ENCODE peak calls at places on chromosome 20, in eight cellular contexts. E is stimulated activated CD8-positive, alpha-beta memory T cell treated with anti-CD3 and anti-CD28 coated beads, Interleukin-4, amount 100 ng/mL, for 24 hours; Y is HL-60; U is stimulated activated naive CD8-positive, alpha-beta T cell treated with anti-CD3 and anti-CD28 coated beads, Interleukin-15, Interleukin-2, amounts not matched to agents 100 U/mL and 50 U/mL, for 24 hours; I is RWPE1; V is WTC11; L is activated CD8-positive, alpha-beta memory T cell treated with anti-CD3 and anti-CD28 coated beads for 4 hours; D is RPMI8226. K is an unnamed sample.
A peak's percentile ranks its signal among the peaks of the same experiment; 100 is the strongest.

GRCh38 chr20:62501801-62502495 is 26.2 kb upstream of the GATA5 start:
- DNase-seq in D (no peak), I (peak; percentile 60), U (peak; percentile 74), V (no peak), E (peak; percentile 47), L (peak; percentile 62), Y (no peak), K (peak; percentile 46)

GRCh38 chr20:16821211-16822089 is 73.3 kb downstream of the OTOR start:
- DNase-seq in I (peak; percentile 39), V (peak; percentile 32), Y (no peak), E (no peak), U (peak; percentile 9), L (no peak), D (peak; percentile 56), K (no peak)

GRCh38 chr20:6975326-6975725 is 207.8 kb downstream of the BMP2 start:
- DNase-seq in U (no peak), Y (no peak), V (no peak), D (no peak), E (no peak), I (no peak), L (no peak), K (no peak)

GRCh38 chr20:13250242-13250641 is 29.2 kb downstream of the ISM1 start:
- DNase-seq in Y (no peak), L (no peak), E (no peak), U (no peak), D (no peak), I (no peak), V (no peak), K (no peak)

GRCh38 chr20:52783769-52784168 is 188.4 kb upstream of the TSHZ2 start:
- DNase-seq in L (no peak), E (no peak), V (peak; percentile 62), Y (no peak), I (no peak), U (peak; percentile 37), D (peak; percentile 7), K (no peak)

GRCh38 chr20:38139919-38140753 is 24.9 kb downstream of the TGM2 start:
- DNase-seq in Y (no peak), U (no peak), E (no peak), V (no peak), I (no peak), L (no peak), D (no peak), K (no peak)

GRCh38 chr20:23018941-23019340 is 16.2 kb upstream of the SSTR4 start:
- DNase-seq in L (no peak), I (no peak), E (no peak), V (no peak), D (no peak), U (no peak), Y (no peak), K (no peak)

GRCh38 chr20:25389381-25389857 is 1.2 kb downstream of the ABHD12 start:
- DNase-seq in I (no peak), V (no peak), L (no peak), Y (no peak), E (no peak), U (no peak), D (peak; percentile 30), K (no peak)

GRCh38 chr20:34637245-34638185 is 39.4 kb downstream of the PIGU start:
- DNase-seq in Y (no peak), V (no peak), I (no peak), D (no peak), U (no peak), L (no peak), E (no peak), K (no peak)

GRCh38 chr20:50295762-50296449 is 105.3 kb downstream of the CEBPB start:
- DNase-seq in L (no peak), I (no peak), Y (no peak), U (no peak), D (peak; percentile 55), V (no peak), E (no peak), K (no peak)

GRCh38 chr20:32439132-32439829 is 81.2 kb downstream of the ASXL1 start:
- DNase-seq in V (no peak), I (no peak), U (peak; percentile 66), E (peak; percentile 15), D (no peak), L (no peak), Y (no peak), K (no peak)

GRCh38 chr20:45833883-45834796 is 541 bp downstream of the SNX21 start:
- DNase-seq in U (peak; percentile 52), Y (no peak), D (no peak), L (no peak), I (peak; percentile 89), V (peak; percentile 87), E (peak; percentile 16), K (no peak)

GRCh38 chr20:45934046-45934586 is 367 bp upstream of the PCIF1 start:
- DNase-seq in I (peak; percentile 48), D (peak; percentile 55), V (peak; percentile 63), E (peak; percentile 48), L (no peak), Y (no peak), U (peak; percentile 72), K (no peak)

GRCh38 chr20:59794555-59794954 is 138.9 kb downstream of the SYCP2 start:
- DNase-seq in D (no peak), E (no peak), Y (no peak), L (no peak), U (no peak), I (no peak), V (no peak), K (no peak)

GRCh38 chr20:3255728-3256127 is 16.7 kb upstream of the SLC4A11 start:
- DNase-seq in Y (no peak), L (no peak), D (no peak), U (no peak), V (no peak), E (no peak), I (no peak), K (no peak)

GRCh38 chr20:62888910-62889309 is 27.3 kb upstream of the TCFL5 start:
- DNase-seq in U (no peak), L (no peak), Y (no peak), D (no peak), E (no peak), I (no peak), V (no peak), K (no peak)

GRCh38 chr20:53622247-53623114 is 28.8 kb upstream of the ZNF217 start:
- DNase-seq in V (no peak), I (no peak), Y (no peak), D (peak; percentile 57), U (no peak), L (no peak), E (no peak), K (no peak)

GRCh38 chr20:63557481-63557891 is 3.5 kb downstream of the FNDC11 start:
- DNase-seq in V (no peak), U (no peak), I (no peak), E (no peak), D (no peak), L (no peak), Y (no peak), K (no peak)

GRCh38 chr20:46191611-46192010 is 73.5 kb downstream of the CD40 start:
- DNase-seq in Y (no peak), V (no peak), L (no peak), D (no peak), U (no peak), I (no peak), E (no peak), K (no peak)

GRCh38 chr20:59784365-59785117 is 148.9 kb downstream of the SYCP2 start:
- DNase-seq in I (no peak), D (no peak), L (no peak), E (no peak), V (no peak), Y (no peak), U (no peak), K (no peak)

GRCh38 chr20:18001131-18001921 is 32.5 kb downstream of the MGME1 start:
- DNase-seq in U (no peak), I (peak; percentile 90), Y (no peak), V (no peak), L (no peak), D (no peak), E (no peak), K (no peak)

GRCh38 chr20:54292186-54292585 is 84.3 kb downstream of the PFDN4 start:
- DNase-seq in L (no peak), I (peak; percentile 26), E (no peak), V (no peak), Y (no peak), D (no peak), U (no peak), K (no peak)

GRCh38 chr20:44745560-44746366 is at the start of gene KCNK15:
- DNase-seq in Y (peak; percentile 26), V (peak; percentile 57), I (no peak), D (peak; percentile 32), L (peak; percentile 17), E (peak; percentile 13), U (peak; percentile 57), K (peak; percentile 5)

GRCh38 chr20:51360451-51361230 is 181.9 kb downstream of the NFATC2 start:
- DNase-seq in Y (no peak), I (peak; percentile 94), V (no peak), U (no peak), D (no peak), L (no peak), E (no peak), K (no peak)

GRCh38 chr20:37688093-37688492 is 5.7 kb upstream of the CTNNBL1 start:
- DNase-seq in D (no peak), V (no peak), I (no peak), Y (no peak), L (no peak), E (no peak), U (no peak), K (no peak)

GRCh38 chr20:4656491-4656890 is 65.2 kb upstream of the PRND start:
- DNase-seq in U (no peak), Y (no peak), I (no peak), L (no peak), E (no peak), V (no peak), D (no peak), K (no peak)

GRCh38 chr20:56656632-56657031 is 27.5 kb downstream of the TFAP2C start:
- DNase-seq in D (no peak), Y (no peak), U (no peak), L (no peak), V (no peak), E (no peak), I (no peak), K (no peak)

GRCh38 chr20:47508228-47508752 is 6.6 kb downstream of the NCOA3 start:
- DNase-seq in I (no peak), U (no peak), V (no peak), Y (no peak), D (no peak), L (no peak), E (no peak), K (no peak)

GRCh38 chr20:15032352-15032622 is 694.9 kb upstream of the FLRT3 start:
- DNase-seq in E (no peak), D (peak; percentile 57), I (no peak), U (no peak), Y (no peak), V (no peak), L (no peak), K (no peak)